ENCODE peak calls at places on chromosomes 3 and 15, in five cellular contexts. H is body of pancreas, N is Peyer's patch, F is upper lobe of left lung, Y is ovary. B is an unnamed sample. For H3K9me3 and H3K36me3, the result is how much of the 10 kb centered on the place peaks cover.

GRCh38 chr15:72227192-72227586 is 3.8 kb downstream of the PKM start:
- DNase-seq in H (no peak), N (peak), F (no peak), Y (no peak), B (peak)

GRCh38 chr15:53872410-53872809 is 105.8 kb upstream of the UNC13C start:
- DNase-seq in H (no peak), N (no peak), F (no peak), Y (no peak), B (no peak)

GRCh38 chr15:42608110-42608531 is 32.7 kb downstream of the STARD9 start:
- DNase-seq in H (peak), N (peak), F (peak), Y (no peak), B (no peak)

GRCh38 chr3:111282024-111282423 is 210.4 kb downstream of the NECTIN3 start:
- DNase-seq in H (no peak), N (no peak), F (no peak), Y (no peak), B (no peak)

GRCh38 chr3:57184516-57184915 is 15.3 kb downstream of the HESX1 start:
- DNase-seq in H (no peak), N (no peak), F (no peak), Y (no peak), B (no peak)

GRCh38 chr3:71395927-71396695 is 187.4 kb downstream of the FOXP1 start:
- DNase-seq in H (peak), N (no peak), F (peak), Y (no peak), B (peak)

GRCh38 chr15:41904487-41905359 is 10.9 kb upstream of the SPTBN5 start:
- DNase-seq in H (peak), N (peak), F (peak), Y (peak), B (peak)

GRCh38 chr3:50192689-50193141 is 1.3 kb downstream of the GNAT1 start:
- DNase-seq in H (peak), N (peak), F (peak), Y (no peak), B (peak)

GRCh38 chr3:8643693-8644365 is 769 bp downstream of the SSUH2 start:
- DNase-seq in H (no peak), N (no peak), F (no peak), Y (no peak), B (no peak)

GRCh38 chr3:156148345-156148945 is 28.1 kb downstream of the KCNAB1 start:
- DNase-seq in H (no peak), N (no peak), F (no peak), Y (no peak), B (no peak)

GRCh38 chr15:31304736-31305365 is 21.8 kb upstream of the KLF13 start:
- DNase-seq in H (no peak), N (peak), F (no peak), Y (no peak), B (no peak)

GRCh38 chr3:193225726-193226125 is 15.3 kb upstream of the PLAAT1 start:
- DNase-seq in H (no peak), N (no peak), F (no peak), Y (no peak), B (no peak)

GRCh38 chr3:125220681-125221429 is 8.3 kb upstream of the SLC12A8 start:
- DNase-seq in H (no peak), N (no peak), F (no peak), Y (no peak), B (no peak)

GRCh38 chr3:54264050-54264449 is 141.7 kb downstream of the CACNA2D3 start:
- DNase-seq in H (no peak), N (no peak), F (no peak), Y (no peak), B (no peak)

GRCh38 chr3:34363871-34364270 is 565.4 kb downstream of the PDCD6IP start:
- DNase-seq in H (no peak), N (no peak), F (no peak), Y (no peak), B (no peak)

GRCh38 chr15:68620721-68621528 is 42.1 kb downstream of the CORO2B start:
- DNase-seq in H (peak), N (peak), F (peak), Y (peak), B (peak)

GRCh38 chr3:133928903-133929607 is 33.4 kb upstream of the RAB6B start:
- DNase-seq in H (no peak), N (no peak), F (no peak), Y (no peak), B (no peak)

GRCh38 chr3:126952983-126953660 is 29.8 kb upstream of the PLXNA1 start:
- DNase-seq in H (no peak), N (peak), F (no peak), Y (no peak), B (no peak)

DNA sequence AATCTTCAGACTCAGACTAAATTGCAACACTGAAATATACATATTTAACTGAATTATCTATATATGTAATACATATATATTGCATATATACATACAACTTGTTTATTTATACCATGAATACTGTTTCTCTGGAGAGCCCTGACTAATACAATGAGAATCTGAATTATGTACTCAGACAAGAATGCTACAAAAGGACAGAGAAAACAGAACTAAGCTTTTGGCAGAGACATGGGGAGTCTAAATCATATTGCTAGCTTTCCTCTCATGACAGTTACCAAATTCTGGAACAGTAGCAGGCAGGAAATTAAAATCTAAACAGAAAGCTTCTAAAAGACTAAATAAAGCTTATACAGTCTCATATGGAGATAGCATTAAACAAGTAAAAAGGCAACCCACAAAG is 142.4 kb upstream of the KCNMB2 start:
- DNase-seq in H (no peak), N (no peak), F (no peak), Y (no peak), B (no peak)
- H3K4me3 ChIP-seq in H (no peak), N (no peak), F (no peak), Y (no peak), B (no peak)

GRCh38 chr15:27179789-27180188 is 208.8 kb downstream of the GABRG3 start:
- DNase-seq in H (no peak), N (no peak), F (no peak), Y (no peak), B (no peak)

GRCh38 chr15:27183182-27183581 is 212.2 kb downstream of the GABRG3 start:
- DNase-seq in H (no peak), N (no peak), F (no peak), Y (no peak), B (no peak)
- H3K9me3 ChIP-seq in H (under half), N (under half), F (under half), Y (under half), B (under half)

GRCh38 chr3:18357747-18358146 is 67.4 kb downstream of the SATB1 start:
- DNase-seq in H (no peak), N (no peak), F (no peak), Y (no peak), B (no peak)
- H3K36me3 ChIP-seq in H (under half), N (under half), F (under half), Y (under half), B (under half)

GRCh38 chr3:42501321-42501680 is 1.1 kb upstream of the VIPR1 start:
- DNase-seq in H (peak), N (peak), F (peak), Y (no peak), B (no peak)
- H3K4me3 ChIP-seq in H (no peak), N (peak), F (peak), Y (no peak), B (no peak)

GRCh38 chr15:79919090-79919748 is 22.4 kb upstream of the MTHFS start:
- DNase-seq in H (no peak), N (no peak), F (no peak), Y (no peak), B (no peak)

GRCh38 chr15:79918278-79918677 is 21.5 kb upstream of the MTHFS start:
- DNase-seq in H (no peak), N (no peak), F (no peak), Y (no peak), B (no peak)

GRCh38 chr15:79922512-79923067 is 25.8 kb upstream of the MTHFS start:
- DNase-seq in H (no peak), N (no peak), F (no peak), Y (no peak), B (no peak)

GRCh38 chr15:79923068-79923514 is 26.3 kb upstream of the MTHFS start:
- DNase-seq in H (peak), N (peak), F (peak), Y (peak), B (peak)

GRCh38 chr15:79919749-79920511 is 23.1 kb upstream of the MTHFS start:
- DNase-seq in H (no peak), N (no peak), F (no peak), Y (no peak), B (no peak)
- H3K9me3 ChIP-seq in H (under half), N (under half), F (half or more), Y (under half), B (half or more)

GRCh38 chr15:89642106-89642505 is 13.2 kb downstream of the KIF7 start:
- DNase-seq in H (no peak), N (peak), F (no peak), Y (no peak), B (no peak)
- H3K36me3 ChIP-seq in H (under half), N (under half), F (under half), Y (under half), B (half or more)

DNA sequence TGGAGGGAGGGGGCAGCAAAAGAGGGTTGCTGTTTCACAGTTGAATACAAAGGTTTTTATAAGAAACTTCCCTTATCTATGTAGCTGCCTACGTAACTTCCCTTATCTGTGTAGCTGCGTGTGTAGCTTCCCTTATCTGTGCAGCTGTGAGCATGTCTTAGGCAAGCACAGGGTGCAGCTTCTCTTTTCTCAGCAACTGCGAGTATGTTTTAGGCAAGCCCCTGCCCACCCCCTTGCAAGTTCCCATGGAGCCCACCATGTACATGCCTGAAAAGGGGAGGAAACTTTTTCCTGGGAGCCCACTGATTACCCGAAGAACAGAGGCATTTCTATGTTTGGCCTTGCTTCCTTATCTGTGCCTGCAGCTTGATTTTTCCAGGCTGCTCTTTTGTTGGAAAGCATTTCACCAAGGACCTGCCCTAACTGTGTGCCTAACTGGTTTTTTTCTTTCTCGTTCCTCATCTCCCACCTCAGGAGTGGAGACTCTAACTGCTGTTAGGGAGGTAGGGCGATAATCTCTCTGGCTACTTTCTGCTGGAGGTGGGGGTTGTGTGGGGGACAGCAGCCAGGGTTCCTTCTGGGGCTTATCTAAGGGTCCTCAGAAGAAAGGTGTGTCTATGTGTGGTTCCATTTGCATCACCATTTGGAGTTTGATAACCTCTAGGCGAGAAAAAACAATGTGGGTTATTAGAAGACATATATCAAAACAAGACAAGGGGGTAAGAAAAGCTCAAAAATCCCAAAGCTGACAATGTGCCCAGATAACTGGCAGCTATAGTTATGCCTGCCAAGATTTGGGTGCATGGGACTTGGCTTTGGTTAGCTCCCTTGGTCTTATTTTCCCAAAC is 26.0 kb downstream of the SORD start:
- DNase-seq in H (peak), N (peak), F (peak), Y (no peak), B (no peak)
- H3K4me3 ChIP-seq in H (no peak), N (no peak), F (no peak), Y (no peak), B (no peak)